ENCODE peak calls at places on chromosome 15, in six cellular contexts. M is mesenchymal stem cell, A is H7, C is endothelial cell, H is Daoy, E is tibial artery. O is an unnamed sample.

GRCh38 chr15:90885432-90886290 is 1.4 kb downstream of the FES start:
- DNase-seq in H (peak), A (peak), C (peak), E (peak), M (peak), O (peak)

GRCh38 chr15:80251505-80252280 is at the start of gene CTXND1:
- DNase-seq in M (no peak), E (no peak), H (peak), A (peak), C (peak), O (peak)

GRCh38 chr15:101003076-101003475 is 83.9 kb downstream of the LRRK1 start:
- DNase-seq in C (no peak), E (no peak), H (no peak), M (no peak), A (no peak), O (no peak)

GRCh38 chr15:55334371-55334770 is 15.3 kb downstream of the PIGB start:
- DNase-seq in C (no peak), E (no peak), A (no peak), H (no peak), M (no peak), O (no peak)

GRCh38 chr15:76235186-76235826 is 76.0 kb downstream of the ETFA start:
- DNase-seq in M (peak), A (peak), E (no peak), C (no peak), H (no peak), O (no peak)

GRCh38 chr15:66239514-66239913 is 14.0 kb downstream of the MEGF11 start:
- DNase-seq in A (no peak), M (no peak), C (no peak), E (no peak), H (no peak), O (no peak)

GRCh38 chr15:81196576-81197254 is at the start of gene IL16:
- DNase-seq in M (no peak), C (no peak), H (no peak), E (no peak), A (no peak), O (no peak)

GRCh38 chr15:77031376-77032050 is 36.6 kb downstream of the PSTPIP1 start:
- DNase-seq in E (peak), A (peak), C (peak), M (no peak), H (peak), O (peak)

GRCh38 chr15:28952666-28953491 is 67.1 kb downstream of the APBA2 start:
- DNase-seq in E (no peak), M (no peak), A (no peak), H (no peak), C (no peak), O (no peak)

GRCh38 chr15:81278306-81279029 is 45.5 kb downstream of the STARD5 start:
- DNase-seq in A (no peak), M (no peak), E (no peak), H (no peak), C (no peak), O (no peak)

GRCh38 chr15:39641187-39641889 is 60.5 kb downstream of the THBS1 start:
- DNase-seq in C (no peak), E (no peak), M (peak), A (no peak), H (peak), O (no peak)

GRCh38 chr15:80985976-80986375 is 3.6 kb downstream of the MESD start:
- DNase-seq in H (no peak), M (no peak), A (no peak), E (no peak), C (no peak), O (no peak)

GRCh38 chr15:78001656-78002055 is 75.9 kb downstream of the TBC1D2B start:
- DNase-seq in A (no peak), C (no peak), H (no peak), M (no peak), E (peak), O (no peak)

GRCh38 chr15:67779160-67780111 is 45.9 kb upstream of the SKOR1 start:
- DNase-seq in H (no peak), E (no peak), C (no peak), M (no peak), A (no peak), O (no peak)

GRCh38 chr15:33735637-33736247 is 232.6 kb upstream of the CHRM5 start:
- DNase-seq in A (peak), E (no peak), M (peak), C (peak), H (peak), O (peak)

GRCh38 chr15:64452988-64453688 is 7.2 kb upstream of the ZNF609 start:
- DNase-seq in M (no peak), C (no peak), A (no peak), E (no peak), H (no peak), O (peak)

GRCh38 chr15:51108933-51109550 is 14.3 kb upstream of the TNFAIP8L3 start:
- DNase-seq in H (peak), C (no peak), E (peak), M (peak), A (no peak), O (no peak)

GRCh38 chr15:40892449-40893012 is 1.7 kb upstream of the VPS18 start:
- DNase-seq in M (no peak), A (peak), E (no peak), C (no peak), H (no peak), O (no peak)

GRCh38 chr15:43516185-43516584 is 1.2 kb upstream of the MAP1A start:
- DNase-seq in M (peak), A (no peak), C (no peak), H (no peak), E (peak), O (no peak)

GRCh38 chr15:68408526-68408925 is 23.4 kb downstream of the ITGA11 start:
- DNase-seq in C (no peak), M (no peak), E (no peak), A (no peak), H (no peak), O (no peak)

GRCh38 chr15:85744636-85745422 is 49.9 kb downstream of the KLHL25 start:
- DNase-seq in C (no peak), E (no peak), A (no peak), M (no peak), H (no peak), O (no peak)

O was measured in glutamatergic neuron.